ENCODE peak calls at places on chromosomes 3 and 15, in four cellular contexts. T, B, L and C are unnamed samples.

GRCh38 chr3:51988286-51989146 is 5.2 kb downstream of the ACY1 start:
- DNase-seq in T (no peak), B (no peak), L (peak; percentile 48), C (no peak)

GRCh38 chr3:133238015-133238414 is 161.8 kb upstream of the BFSP2 start:
- DNase-seq in T (no peak), B (no peak), L (no peak), C (no peak)

GRCh38 chr3:18080198-18080689 is 337.8 kb upstream of the TBC1D5 start:
- DNase-seq in L (no peak), B (no peak), T (no peak), C (no peak)

GRCh38 chr15:48537277-48538113 is 108.0 kb downstream of the FBN1 start:
- DNase-seq in T (no peak), B (no peak), L (no peak), C (no peak)

GRCh38 chr3:126423191-126424038 is 28.7 kb downstream of the CFAP100 start:
- DNase-seq in T (no peak), B (peak; percentile 41), L (no peak), C (no peak)

GRCh38 chr3:51962854-51963530 is 4.3 kb downstream of the PCBP4 start:
- DNase-seq in B (no peak), T (no peak), L (no peak), C (no peak)

GRCh38 chr3:17065315-17065714 is 180.6 kb downstream of the PLCL2 start:
- DNase-seq in T (no peak), B (no peak), L (no peak), C (no peak)

GRCh38 chr3:184885112-184885511 is 73.1 kb downstream of the VPS8 start:
- DNase-seq in L (no peak), T (no peak), B (no peak), C (no peak)

GRCh38 chr3:131739211-131739610 is 236.4 kb upstream of the MRPL3 start:
- DNase-seq in B (no peak), L (no peak), T (no peak), C (no peak)

GRCh38 chr15:58043192-58043903 is 22.2 kb downstream of the ALDH1A2 start:
- DNase-seq in L (no peak), B (no peak), T (peak; percentile 29), C (no peak)

GRCh38 chr3:46183330-46183729 is 24.8 kb downstream of the CCR1 start:
- DNase-seq in B (no peak), L (no peak), T (no peak), C (no peak)

GRCh38 chr15:68560501-68561113 is 18.2 kb upstream of the CORO2B start:
- DNase-seq in B (no peak), T (no peak), L (peak; percentile 52), C (no peak)

GRCh38 chr3:177195242-177195940 is 1.9 kb downstream of the TBL1XR1 start:
- DNase-seq in B (peak; percentile 36), T (no peak), L (no peak), C (peak; percentile 75)

GRCh38 chr3:102006812-102007485 is 157.6 kb downstream of the NFKBIZ start:
- DNase-seq in B (no peak), T (no peak), L (no peak), C (peak; percentile 22)

GRCh38 chr3:127671523-127672428 is 976 bp upstream of the ABTB1 start:
- DNase-seq in T (no peak), L (peak; percentile 59), B (peak; percentile 61), C (no peak)

GRCh38 chr3:45137656-45138181 is 8.5 kb downstream of the CDCP1 start:
- DNase-seq in T (no peak), L (no peak), B (no peak), C (peak; percentile 60)

GRCh38 chr3:183958775-183959174 is 58.9 kb downstream of the ABCC5 start:
- DNase-seq in T (no peak), L (no peak), B (no peak), C (no peak)

GRCh38 chr15:42091753-42092665 is 2.4 kb downstream of the PLA2G4D start:
- DNase-seq in T (peak; percentile 41), B (no peak), L (no peak), C (no peak)

GRCh38 chr3:75737831-75738493 is 47.4 kb downstream of the ZNF717 start:
- DNase-seq in B (no peak), T (no peak), L (no peak), C (no peak)

GRCh38 chr3:28634019-28634418 is 285.4 kb upstream of the AZI2 start:
- DNase-seq in B (no peak), T (no peak), L (no peak), C (no peak)

GRCh38 chr3:167929937-167930336 is 165.8 kb downstream of the GOLIM4 start:
- DNase-seq in L (no peak), T (no peak), B (no peak), C (peak; percentile 13)

GRCh38 chr3:152235709-152236298 is 32.9 kb upstream of the MBNL1 start:
- DNase-seq in T (peak; percentile 6), L (no peak), B (no peak), C (no peak)

GRCh38 chr3:128970741-128971048 is 23.2 kb downstream of the CFAP92 start:
- DNase-seq in T (no peak), B (no peak), L (no peak), C (no peak)

GRCh38 chr3:48716508-48716981 is 476 bp downstream of the IP6K2 start:
- DNase-seq in B (peak; percentile 42), L (peak; percentile 57), T (no peak), C (no peak)

GRCh38 chr3:14472471-14473351 is 67.4 kb downstream of the GRIP2 start:
- DNase-seq in L (no peak), B (no peak), T (peak; percentile 32), C (no peak)

GRCh38 chr3:71579934-71580318 is 3.6 kb downstream of the FOXP1 start:
- DNase-seq in B (no peak), L (no peak), T (no peak), C (no peak)

GRCh38 chr3:70871909-70872656 is 559.6 kb upstream of the MDFIC2 start:
- DNase-seq in B (no peak), T (no peak), L (no peak), C (no peak)

GRCh38 chr3:5122741-5123706 is 932 bp downstream of the ARL8B start:
- DNase-seq in L (peak; percentile 67), T (no peak), B (peak; percentile 62), C (peak; percentile 46)

GRCh38 chr3:191430103-191430502 is 30.9 kb upstream of the PYDC2 start:
- DNase-seq in T (no peak), L (no peak), B (no peak), C (no peak)

GRCh38 chr3:191435981-191436380 is 25.0 kb upstream of the PYDC2 start:
- DNase-seq in B (no peak), L (no peak), T (no peak), C (no peak)

GRCh38 chr3:191431160-191431822 is 29.7 kb upstream of the PYDC2 start:
- DNase-seq in B (no peak), L (no peak), T (no peak), C (no peak)

GRCh38 chr3:191432162-191432561 is 28.8 kb upstream of the PYDC2 start:
- DNase-seq in L (no peak), T (no peak), B (no peak), C (no peak)

GRCh38 chr3:191434036-191434435 is 26.9 kb upstream of the PYDC2 start:
- DNase-seq in L (no peak), T (no peak), B (no peak), C (no peak)
- TF ChIP-seq JUND in L (no peak), T (no peak), B (no peak), C (no peak)

DNA sequence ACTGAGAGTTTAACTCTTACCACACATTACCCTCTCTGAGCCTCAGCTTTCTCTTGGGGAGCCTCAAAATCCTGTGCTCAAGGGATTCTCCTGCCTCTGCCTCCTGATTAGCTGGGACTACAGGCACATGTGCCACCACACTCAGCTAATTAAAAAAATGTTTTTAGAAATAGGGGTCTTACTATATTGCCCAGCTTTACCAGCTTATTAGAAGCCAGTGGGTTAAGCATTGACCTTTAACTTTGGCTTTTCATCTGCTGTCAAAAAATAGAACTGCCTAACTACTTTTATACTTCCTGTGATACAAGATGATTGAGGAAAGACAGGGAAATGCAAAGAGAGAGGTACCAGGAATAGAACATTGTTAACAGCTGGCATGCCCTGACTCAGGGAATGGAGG is 27.3 kb downstream of the MYO1E start:
- DNase-seq in B (no peak), T (no peak), L (no peak), C (no peak)
- TF ChIP-seq JUND in B (no peak), T (no peak), L (no peak), C (no peak)

GRCh38 chr15:78127882-78128281 is 3.4 kb downstream of the CIB2 start:
- DNase-seq in L (no peak), B (no peak), T (no peak), C (peak; percentile 49)

GRCh38 chr15:78129098-78130011 is 1.9 kb downstream of the CIB2 start:
- DNase-seq in L (no peak), B (no peak), T (no peak), C (no peak)

GRCh38 chr15:78131295-78132021 is at the start of gene CIB2:
- DNase-seq in T (no peak), B (peak; percentile 99), L (peak; percentile 91), C (peak; percentile 56)

GRCh38 chr15:78130466-78131294 is 565 bp downstream of the CIB2 start:
- DNase-seq in L (peak; percentile 56), B (peak; percentile 47), T (no peak), C (no peak)

GRCh38 chr15:78130012-78130353 is 1.3 kb downstream of the CIB2 start:
- DNase-seq in T (no peak), B (no peak), L (no peak), C (no peak)
- TF ChIP-seq JUND in T (no peak), B (no peak), L (no peak), C (no peak)

DNA sequence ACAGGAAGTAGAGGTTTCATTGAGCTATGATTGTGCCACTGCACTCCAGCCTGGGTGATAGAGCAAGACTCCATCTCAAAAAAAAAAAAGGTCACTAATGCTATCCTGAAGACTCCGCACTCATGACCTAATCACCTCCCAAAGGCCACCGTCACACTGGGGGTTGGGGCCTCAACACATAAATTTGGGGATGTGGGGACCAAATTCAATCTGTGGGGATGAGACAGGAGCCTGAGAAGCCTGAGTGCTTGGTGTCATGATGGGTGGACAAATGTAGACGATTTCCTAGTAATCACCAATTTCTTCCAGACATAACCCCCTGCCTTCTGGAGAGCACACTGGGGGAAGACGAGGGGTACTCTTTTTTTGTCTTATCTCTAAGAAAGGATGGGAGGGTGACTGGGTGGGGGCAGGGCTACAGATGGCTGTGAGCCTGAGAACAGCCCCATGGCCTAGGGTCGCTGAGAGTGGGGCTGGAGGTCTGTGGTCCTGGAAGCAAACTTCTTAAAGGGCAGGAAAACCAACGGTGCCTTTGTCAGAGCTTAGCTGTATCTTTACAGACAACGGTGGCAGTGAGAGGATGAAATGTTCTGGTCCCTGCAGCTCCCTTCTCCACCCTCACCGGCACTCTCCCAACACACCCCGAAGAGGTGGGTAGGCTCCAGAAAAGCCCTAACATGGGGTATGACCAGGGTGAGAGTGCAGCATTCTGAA is 16.6 kb upstream of the KLF13 start:
- DNase-seq in T (no peak), L (peak; percentile 35), B (no peak), C (no peak)
- TF ChIP-seq JUND in T (no peak), L (no peak), B (no peak), C (no peak)

GRCh38 chr3:4083225-4084015 is 219.7 kb upstream of the SETMAR start:
- DNase-seq in B (no peak), L (no peak), T (no peak), C (no peak)

GRCh38 chr3:4079354-4080180 is 223.6 kb upstream of the SETMAR start:
- DNase-seq in T (no peak), B (no peak), L (no peak), C (no peak)

DNA sequence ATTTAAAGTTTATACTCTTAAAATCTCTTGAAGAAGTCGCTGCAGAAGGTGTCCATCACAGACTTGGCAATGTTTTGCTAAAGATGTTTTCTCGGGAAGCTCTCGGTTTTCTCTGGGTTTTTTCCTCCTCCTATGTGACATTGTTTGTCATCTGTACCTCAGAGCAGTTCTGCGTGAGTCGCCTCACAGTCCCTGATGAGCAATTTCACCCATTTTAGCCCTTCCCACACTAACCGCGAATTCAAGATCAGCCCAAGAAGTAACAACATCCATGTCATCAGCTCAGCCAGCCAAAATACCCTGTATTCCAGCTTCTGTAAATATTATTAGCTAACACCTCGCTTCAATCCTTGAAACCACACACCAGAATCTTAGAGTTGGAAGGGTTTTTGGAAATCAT is 224.3 kb upstream of the SETMAR start:
- DNase-seq in T (no peak), B (no peak), L (no peak), C (no peak)
- TF ChIP-seq JUND in T (no peak), B (no peak), L (no peak), C (no peak)